ENCODE peak calls at places on chromosomes 4 and X, in five cellular contexts. A, S, N, R and L are unnamed samples.

GRCh38 chr4:81039351-81040174 is 9.1 kb downstream of the BMP3 start:
- ATAC-seq in A (peak), S (no peak), N (no peak), R (no peak), L (no peak)

GRCh38 chrX:9656277-9656676 is 109.4 kb downstream of the GPR143 start:
- ATAC-seq in A (no peak), S (no peak), N (no peak), R (peak), L (peak)

GRCh38 chr4:82136161-82136801 is 237.5 kb downstream of the HNRNPD start:
- ATAC-seq in A (no peak), S (no peak), N (no peak), R (no peak), L (no peak)

GRCh38 chr4:92012899-92013867 is 290.6 kb upstream of the GRID2 start:
- ATAC-seq in A (no peak), S (no peak), N (no peak), R (peak), L (no peak)

GRCh38 chrX:153885968-153886903 is at the start of gene L1CAM:
- ATAC-seq in A (no peak), S (peak), N (peak), R (no peak), L (peak)

GRCh38 chrX:73977542-73978169 is 326.3 kb upstream of the ZCCHC13 start:
- ATAC-seq in A (no peak), S (no peak), N (no peak), R (no peak), L (no peak)

GRCh38 chrX:13574600-13574999 is 5.2 kb downstream of the EGFL6 start:
- ATAC-seq in A (no peak), S (no peak), N (no peak), R (no peak), L (no peak)

GRCh38 chrX:79601336-79602131 is 234.4 kb upstream of the ITM2A start:
- ATAC-seq in A (no peak), S (no peak), N (no peak), R (no peak), L (no peak)

GRCh38 chrX:40012800-40013682 is 84.7 kb downstream of the BCOR start:
- ATAC-seq in A (peak), S (peak), N (peak), R (peak), L (peak)

GRCh38 chr4:37999000-37999745 is 39.0 kb downstream of the PTTG2 start:
- ATAC-seq in A (no peak), S (no peak), N (no peak), R (peak), L (no peak)

GRCh38 chr4:182705389-182705788 is 211.8 kb downstream of the DCTD start:
- ATAC-seq in A (no peak), S (no peak), N (no peak), R (no peak), L (no peak)

GRCh38 chr4:171929477-171929876 is 116.3 kb downstream of the GALNTL6 start:
- ATAC-seq in A (peak), S (no peak), N (no peak), R (no peak), L (peak)

GRCh38 chr4:43453058-43453457 is 560.5 kb downstream of the GRXCR1 start:
- ATAC-seq in A (no peak), S (no peak), N (no peak), R (peak), L (no peak)

GRCh38 chr4:23237771-23238170 is 545.0 kb downstream of the GBA3 start:
- ATAC-seq in A (no peak), S (no peak), N (no peak), R (no peak), L (no peak)

GRCh38 chr4:55431710-55432336 is 36.1 kb downstream of the TMEM165 start:
- ATAC-seq in A (no peak), S (no peak), N (no peak), R (no peak), L (no peak)

GRCh38 chrX:43750248-43750676 is 94.2 kb downstream of the MAOA start:
- ATAC-seq in A (peak), S (peak), N (peak), R (peak), L (peak)

GRCh38 chr4:137543650-137544049 is 11.4 kb upstream of the PCDH18 start:
- ATAC-seq in A (no peak), S (no peak), N (no peak), R (no peak), L (no peak)

GRCh38 chr4:88244821-88245579 is 39.4 kb downstream of the PPM1K start:
- ATAC-seq in A (no peak), S (no peak), N (peak), R (peak), L (no peak)

GRCh38 chrX:41445171-41445570 is 2.0 kb upstream of the NYX start:
- ATAC-seq in A (no peak), S (no peak), N (no peak), R (no peak), L (no peak)

GRCh38 chrX:41442824-41443560 is 4.2 kb upstream of the NYX start:
- ATAC-seq in A (peak), S (peak), N (peak), R (peak), L (no peak)

GRCh38 chrX:41445781-41446358 is 1.3 kb upstream of the NYX start:
- ATAC-seq in A (no peak), S (no peak), N (no peak), R (no peak), L (no peak)

GRCh38 chrX:41447897-41448296 is 754 bp downstream of the NYX start:
- ATAC-seq in A (no peak), S (no peak), N (no peak), R (no peak), L (no peak)

DNA sequence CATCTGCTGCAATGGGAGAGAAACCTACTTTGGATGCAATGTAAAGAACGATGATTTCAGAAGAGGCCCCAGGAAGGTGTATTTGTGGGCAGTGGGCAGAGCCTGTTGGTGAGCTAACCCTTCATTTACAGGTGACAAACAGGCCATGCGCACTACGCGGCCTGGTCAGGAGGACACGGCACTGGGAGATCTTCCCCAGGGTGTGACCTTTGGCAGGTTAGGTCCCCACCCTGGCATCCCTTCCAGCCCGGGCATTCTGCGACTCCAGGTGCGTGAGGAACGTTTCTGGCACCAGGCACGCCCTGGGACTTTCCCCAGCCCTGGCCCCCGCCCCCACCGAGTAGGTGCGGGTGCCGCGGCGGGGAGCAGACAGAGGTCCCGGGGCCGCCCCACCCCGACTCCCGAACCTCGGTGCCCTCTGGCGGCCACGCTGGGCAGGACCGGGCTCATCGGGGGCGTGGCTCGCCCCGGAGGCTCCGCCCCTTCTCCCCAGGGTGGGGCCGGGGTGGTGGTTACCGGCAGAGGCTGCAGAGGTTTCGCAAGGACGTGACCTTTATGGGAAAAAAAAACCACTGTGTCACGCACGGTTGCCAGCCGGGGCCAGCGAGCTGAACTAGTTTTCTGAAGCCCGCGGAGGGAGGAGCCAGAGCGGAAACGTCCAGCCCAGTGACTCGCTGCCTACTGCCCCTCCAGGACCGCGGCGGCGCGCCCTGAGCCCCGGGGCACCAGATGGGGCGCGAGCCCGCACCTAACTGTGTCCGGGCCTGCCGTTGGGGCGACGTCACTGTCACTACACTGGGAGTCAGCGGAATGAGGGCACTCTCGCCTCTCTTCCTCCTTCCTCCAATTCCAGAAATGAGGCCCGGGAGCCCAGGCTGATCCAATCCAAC is 5.0 kb upstream of the NYX start:
- ATAC-seq in A (peak), S (peak), N (peak), R (peak), L (peak)
- TF ChIP-seq EP300 in A (peak), S (no peak), N (peak), R (peak), L (no peak)

GRCh38 chr4:116500225-116500624 is 585.2 kb downstream of the TRAM1L1 start:
- ATAC-seq in A (no peak), S (no peak), N (no peak), R (no peak), L (no peak)
- TF ChIP-seq EP300 in A (no peak), S (no peak), N (no peak), R (no peak), L (no peak)

GRCh38 chr4:148998719-148999118 is 556.5 kb upstream of the NR3C2 start:
- ATAC-seq in A (no peak), S (no peak), N (no peak), R (peak), L (no peak)
- TF ChIP-seq EP300 in A (no peak), S (no peak), N (no peak), R (no peak), L (no peak)

DNA sequence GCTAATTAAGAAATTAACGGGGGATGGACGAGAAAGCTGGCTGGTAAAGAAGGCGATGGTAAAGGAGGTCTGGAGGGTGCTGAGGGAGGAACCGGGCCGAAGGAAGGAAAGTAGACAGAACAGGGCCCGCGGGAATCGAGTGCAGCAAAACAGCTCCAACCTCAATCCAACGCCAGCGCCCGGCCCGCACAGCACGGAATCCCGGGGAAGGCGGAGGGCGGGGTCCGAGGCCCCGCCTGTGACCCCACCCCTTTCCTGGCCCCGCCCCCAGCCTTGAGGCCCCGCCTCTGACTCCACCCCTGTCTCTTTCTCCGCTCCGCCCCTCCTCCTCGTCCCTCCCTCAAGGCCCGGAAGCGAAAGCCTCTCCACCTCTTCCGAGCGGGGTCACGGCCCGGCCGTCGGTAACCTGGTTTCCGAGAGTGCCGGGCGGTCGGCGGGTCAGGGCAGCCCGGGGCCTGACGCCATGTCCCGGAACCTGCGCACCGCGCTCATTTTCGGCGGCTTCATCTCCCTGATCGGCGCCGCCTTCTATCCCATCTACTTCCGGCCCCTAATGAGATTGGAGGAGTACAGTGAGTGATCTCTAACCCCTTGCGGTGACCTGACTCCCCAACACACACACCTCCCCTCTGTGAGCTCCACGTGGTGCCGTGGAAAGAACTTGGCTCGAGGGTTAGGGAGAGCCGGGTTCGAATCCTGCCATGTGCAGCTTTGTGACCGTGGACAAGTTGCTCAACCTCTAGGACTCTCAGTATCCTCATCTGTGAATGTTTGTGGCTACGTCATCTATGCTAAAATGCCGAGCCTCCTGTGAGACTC is at the start of gene SMIM20:
- ATAC-seq in A (peak), S (peak), N (peak), R (peak), L (peak)
- TF ChIP-seq EP300 in A (peak), S (no peak), N (peak), R (peak), L (no peak)

GRCh38 chr4:16775411-16776154 is 122.9 kb downstream of the LDB2 start:
- ATAC-seq in A (no peak), S (no peak), N (no peak), R (no peak), L (no peak)

GRCh38 chr4:16783119-16783518 is 115.3 kb downstream of the LDB2 start:
- ATAC-seq in A (no peak), S (no peak), N (no peak), R (no peak), L (no peak)

GRCh38 chr4:16777726-16778125 is 120.7 kb downstream of the LDB2 start:
- ATAC-seq in A (no peak), S (no peak), N (no peak), R (no peak), L (no peak)

GRCh38 chr4:16779028-16779675 is 119.3 kb downstream of the LDB2 start:
- ATAC-seq in A (no peak), S (no peak), N (no peak), R (no peak), L (no peak)
- TF ChIP-seq EP300 in A (no peak), S (no peak), N (no peak), R (no peak), L (no peak)

DNA sequence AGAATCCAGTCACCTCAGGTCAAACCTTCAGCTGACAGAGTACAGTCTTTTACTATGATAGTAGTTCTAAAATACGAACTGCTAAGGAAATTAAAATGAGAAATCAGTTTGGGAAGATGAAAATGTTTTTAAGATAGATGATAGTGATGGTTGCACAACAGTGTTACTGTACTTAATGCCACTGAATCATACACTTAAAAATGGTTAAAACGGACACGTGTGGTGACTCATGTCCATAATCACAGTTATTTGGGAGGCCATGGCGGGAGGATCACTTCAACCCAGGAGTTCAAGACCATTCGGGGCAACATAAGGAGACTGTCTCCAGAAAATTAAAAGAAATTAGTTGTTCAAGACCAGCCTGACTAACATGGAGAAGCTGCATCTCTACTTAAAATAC is 41.4 kb downstream of the ABHD18 start:
- ATAC-seq in A (no peak), S (no peak), N (no peak), R (no peak), L (no peak)
- TF ChIP-seq EP300 in A (no peak), S (no peak), N (no peak), R (no peak), L (no peak)

GRCh38 chr4:185211035-185211434 is 1.6 kb downstream of the SNX25 start:
- ATAC-seq in A (no peak), S (no peak), N (no peak), R (no peak), L (no peak)

GRCh38 chr4:185210102-185210981 is 944 bp downstream of the SNX25 start:
- ATAC-seq in A (peak), S (peak), N (peak), R (peak), L (peak)

GRCh38 chr4:185211641-185212040 is 2.2 kb downstream of the SNX25 start:
- ATAC-seq in A (no peak), S (no peak), N (no peak), R (no peak), L (no peak)

GRCh38 chr4:185212566-185212965 is 3.2 kb downstream of the SNX25 start:
- ATAC-seq in A (no peak), S (no peak), N (no peak), R (no peak), L (no peak)

GRCh38 chr4:185209031-185209851 is at the start of gene SNX25:
- ATAC-seq in A (peak), S (peak), N (peak), R (peak), L (peak)
- TF ChIP-seq EP300 in A (peak), S (no peak), N (no peak), R (peak), L (no peak)

DNA sequence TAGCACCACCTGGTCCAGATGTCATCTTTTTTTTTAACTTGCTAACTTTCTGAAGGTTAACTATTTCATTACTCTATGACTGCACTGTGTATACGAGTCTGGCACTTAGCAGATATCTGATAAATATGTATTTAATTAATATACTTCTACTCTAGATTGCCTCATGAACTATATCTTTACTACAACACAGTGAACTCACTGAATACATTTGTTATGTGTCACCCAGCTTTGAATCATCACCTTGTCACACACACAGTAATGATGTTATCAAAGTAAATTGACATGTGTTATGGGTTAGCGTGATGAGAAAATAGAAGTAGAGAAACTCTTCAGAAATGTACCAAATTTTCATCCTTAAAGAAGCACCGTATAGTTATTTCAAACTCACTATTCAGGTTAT is 419.3 kb upstream of the ADGRL3 start:
- ATAC-seq in A (no peak), S (no peak), N (no peak), R (no peak), L (no peak)
- TF ChIP-seq EP300 in A (no peak), S (no peak), N (no peak), R (no peak), L (no peak)

GRCh38 chrX:125006704-125007103 is 313.0 kb upstream of the TEX13C start:
- ATAC-seq in A (no peak), S (no peak), N (no peak), R (no peak), L (no peak)
- TF ChIP-seq EP300 in A (no peak), S (no peak), N (no peak), R (no peak), L (no peak)